ENCODE peak calls at places on chromosomes 5 and 9, in seven cellular contexts. One of them, this sample, is unnamed.
A peak's percentile ranks its signal among the peaks of the same experiment; 100 is the strongest.

GRCh38 chr5:2278825-2279224 is 396.1 kb upstream of the IRX4 start:
- DNase-seq in ovary: no peak
- DNase-seq in K562: no peak
- DNase-seq in Peyer's patch: no peak
- DNase-seq in HepG2: no peak
- DNase-seq in A549: no peak
- DNase-seq in transverse colon: no peak
- DNase-seq in this sample: no peak

GRCh38 chr9:28938981-28939380 is 1365.7 kb upstream of the C9orf72 start:
- DNase-seq in transverse colon: no peak
- DNase-seq in Peyer's patch: no peak
- DNase-seq in K562: no peak
- DNase-seq in ovary: no peak
- DNase-seq in HepG2: no peak
- DNase-seq in A549: no peak
- DNase-seq in this sample: no peak

GRCh38 chr9:22046243-22046642 is 37.1 kb upstream of the CDKN2B start:
- DNase-seq in ovary: no peak
- DNase-seq in A549: no peak
- DNase-seq in transverse colon: no peak
- DNase-seq in Peyer's patch: no peak
- DNase-seq in K562: no peak
- DNase-seq in HepG2: no peak
- DNase-seq in this sample: no peak

GRCh38 chr5:135660826-135661555 is 82.2 kb upstream of the CXCL14 start:
- DNase-seq in transverse colon: no peak
- DNase-seq in ovary: no peak
- DNase-seq in Peyer's patch: no peak
- DNase-seq in A549: no peak
- DNase-seq in K562: no peak
- DNase-seq in HepG2: no peak
- DNase-seq in this sample: no peak

GRCh38 chr9:125190371-125190801 is 783 bp upstream of the PPP6C start:
- DNase-seq in A549: no peak
- DNase-seq in HepG2: no peak
- DNase-seq in K562: peak; percentile 29
- DNase-seq in Peyer's patch: no peak
- DNase-seq in ovary: no peak
- DNase-seq in transverse colon: no peak
- DNase-seq in this sample: peak; percentile 14

GRCh38 chr5:16616536-16617271 is at the start of gene RETREG1:
- DNase-seq in transverse colon: peak; percentile 77
- DNase-seq in K562: no peak
- DNase-seq in Peyer's patch: peak; percentile 87
- DNase-seq in HepG2: no peak
- DNase-seq in ovary: peak; percentile 50
- DNase-seq in A549: peak; percentile 38
- DNase-seq in this sample: peak; percentile 70

GRCh38 chr5:2439608-2440007 is 311.9 kb downstream of the IRX2 start:
- DNase-seq in transverse colon: no peak
- DNase-seq in HepG2: no peak
- DNase-seq in Peyer's patch: no peak
- DNase-seq in K562: no peak
- DNase-seq in ovary: no peak
- DNase-seq in A549: no peak
- DNase-seq in this sample: no peak

GRCh38 chr9:130195638-130196037 is 23.4 kb downstream of the NCS1 start:
- DNase-seq in K562: no peak
- DNase-seq in transverse colon: no peak
- DNase-seq in Peyer's patch: no peak
- DNase-seq in A549: no peak
- DNase-seq in HepG2: no peak
- DNase-seq in ovary: no peak
- DNase-seq in this sample: no peak

GRCh38 chr9:128321343-128321742 is 904 bp downstream of the TRUB2 start:
- DNase-seq in ovary: no peak
- DNase-seq in K562: no peak
- DNase-seq in transverse colon: no peak
- DNase-seq in Peyer's patch: no peak
- DNase-seq in A549: no peak
- DNase-seq in HepG2: no peak
- DNase-seq in this sample: no peak

GRCh38 chr9:88808019-88808656 is 183.1 kb upstream of the S1PR3 start:
- DNase-seq in A549: no peak
- DNase-seq in Peyer's patch: no peak
- DNase-seq in HepG2: no peak
- DNase-seq in K562: no peak
- DNase-seq in ovary: no peak
- DNase-seq in transverse colon: no peak
- DNase-seq in this sample: no peak

GRCh38 chr9:7153566-7153965 is 395.8 kb downstream of the KDM4C start:
- DNase-seq in K562: no peak
- DNase-seq in A549: no peak
- DNase-seq in HepG2: peak; percentile 70
- DNase-seq in Peyer's patch: no peak
- DNase-seq in transverse colon: no peak
- DNase-seq in ovary: no peak
- DNase-seq in this sample: no peak

GRCh38 chr9:132582276-132582785 is at the start of gene BARHL1:
- DNase-seq in A549: no peak
- DNase-seq in HepG2: no peak
- DNase-seq in transverse colon: no peak
- DNase-seq in K562: no peak
- DNase-seq in Peyer's patch: no peak
- DNase-seq in ovary: no peak
- DNase-seq in this sample: no peak

GRCh38 chr9:115396071-115396529 is 278.1 kb upstream of the TNC start:
- DNase-seq in transverse colon: no peak
- DNase-seq in A549: no peak
- DNase-seq in ovary: no peak
- DNase-seq in HepG2: no peak
- DNase-seq in K562: no peak
- DNase-seq in Peyer's patch: no peak
- DNase-seq in this sample: no peak

GRCh38 chr9:4381744-4382143 is 81.9 kb upstream of the GLIS3 start:
- DNase-seq in ovary: no peak
- DNase-seq in HepG2: no peak
- DNase-seq in K562: no peak
- DNase-seq in transverse colon: no peak
- DNase-seq in A549: no peak
- DNase-seq in Peyer's patch: no peak
- DNase-seq in this sample: no peak

GRCh38 chr9:486156-486555 is 271.5 kb downstream of the DOCK8 start:
- DNase-seq in HepG2: no peak
- DNase-seq in transverse colon: no peak
- DNase-seq in ovary: no peak
- DNase-seq in Peyer's patch: no peak
- DNase-seq in K562: no peak
- DNase-seq in A549: peak; percentile 68
- DNase-seq in this sample: no peak

GRCh38 chr9:137029058-137029922 is 1.3 kb upstream of the ABCA2 start:
- DNase-seq in A549: peak; percentile 73
- DNase-seq in K562: peak; percentile 79
- DNase-seq in ovary: peak; percentile 74
- DNase-seq in HepG2: peak; percentile 54
- DNase-seq in transverse colon: peak; percentile 86
- DNase-seq in Peyer's patch: peak; percentile 91
- DNase-seq in this sample: peak; percentile 76

GRCh38 chr5:124741711-124742496 is 4.5 kb downstream of the ZNF608 start:
- DNase-seq in ovary: no peak
- DNase-seq in HepG2: no peak
- DNase-seq in A549: no peak
- DNase-seq in K562: no peak
- DNase-seq in transverse colon: peak; percentile 42
- DNase-seq in Peyer's patch: peak; percentile 62
- DNase-seq in this sample: peak; percentile 52

GRCh38 chr5:163846512-163846911 is 341.1 kb downstream of the MAT2B start:
- DNase-seq in Peyer's patch: no peak
- DNase-seq in transverse colon: no peak
- DNase-seq in ovary: no peak
- DNase-seq in A549: no peak
- DNase-seq in K562: no peak
- DNase-seq in HepG2: no peak
- DNase-seq in this sample: no peak

GRCh38 chr5:178333821-178334481 is 101.3 kb upstream of the PHYKPL start:
- DNase-seq in transverse colon: no peak
- DNase-seq in A549: no peak
- DNase-seq in HepG2: no peak
- DNase-seq in K562: no peak
- DNase-seq in ovary: no peak
- DNase-seq in Peyer's patch: peak; percentile 22
- DNase-seq in this sample: no peak

GRCh38 chr9:134960701-134961181 is 43.0 kb upstream of the FCN1 start:
- DNase-seq in Peyer's patch: peak; percentile 29
- DNase-seq in ovary: peak; percentile 10
- DNase-seq in transverse colon: no peak
- DNase-seq in K562: no peak
- DNase-seq in HepG2: no peak
- DNase-seq in A549: no peak
- DNase-seq in this sample: no peak

GRCh38 chr5:77658662-77659061 is 20.1 kb upstream of the OTP start:
- DNase-seq in A549: no peak
- DNase-seq in K562: no peak
- DNase-seq in HepG2: no peak
- DNase-seq in ovary: no peak
- DNase-seq in Peyer's patch: no peak
- DNase-seq in transverse colon: no peak
- DNase-seq in this sample: no peak

GRCh38 chr5:34415559-34416198 is 240.4 kb upstream of the RAI14 start:
- DNase-seq in A549: no peak
- DNase-seq in ovary: no peak
- DNase-seq in transverse colon: no peak
- DNase-seq in K562: no peak
- DNase-seq in Peyer's patch: no peak
- DNase-seq in HepG2: no peak
- DNase-seq in this sample: no peak

GRCh38 chr5:141857226-141857625 is 21.0 kb downstream of the PCDH1 start:
- DNase-seq in HepG2: no peak
- DNase-seq in K562: no peak
- DNase-seq in ovary: no peak
- DNase-seq in Peyer's patch: no peak
- DNase-seq in A549: no peak
- DNase-seq in transverse colon: no peak
- DNase-seq in this sample: no peak

GRCh38 chr9:35616681-35617459 is 1.3 kb downstream of the CD72 start:
- DNase-seq in ovary: peak; percentile 71
- DNase-seq in A549: no peak
- DNase-seq in transverse colon: peak; percentile 82
- DNase-seq in K562: no peak
- DNase-seq in HepG2: no peak
- DNase-seq in Peyer's patch: peak; percentile 91
- DNase-seq in this sample: peak; percentile 64

GRCh38 chr5:138330813-138331448 is 673 bp downstream of the CDC25C start:
- DNase-seq in Peyer's patch: no peak
- DNase-seq in transverse colon: no peak
- DNase-seq in ovary: no peak
- DNase-seq in HepG2: no peak
- DNase-seq in K562: no peak
- DNase-seq in A549: no peak
- DNase-seq in this sample: no peak

GRCh38 chr5:138336952-138337684 is 948 bp upstream of the FAM53C start:
- DNase-seq in HepG2: no peak
- DNase-seq in ovary: peak; percentile 91
- DNase-seq in A549: peak; percentile 87
- DNase-seq in Peyer's patch: peak; percentile 88
- DNase-seq in K562: peak; percentile 94
- DNase-seq in transverse colon: peak; percentile 85
- DNase-seq in this sample: peak; percentile 81

GRCh38 chr5:138334867-138335447 is 3.1 kb upstream of the FAM53C start:
- DNase-seq in A549: no peak
- DNase-seq in K562: no peak
- DNase-seq in HepG2: no peak
- DNase-seq in transverse colon: no peak
- DNase-seq in Peyer's patch: peak; percentile 52
- DNase-seq in ovary: no peak
- DNase-seq in this sample: no peak

GRCh38 chr5:138331449-138332368 is at the start of gene CDC25C:
- DNase-seq in ovary: peak; percentile 97
- DNase-seq in K562: peak; percentile 96
- DNase-seq in A549: peak; percentile 99
- DNase-seq in HepG2: peak; percentile 98
- DNase-seq in transverse colon: peak; percentile 97
- DNase-seq in Peyer's patch: peak; percentile 99
- DNase-seq in this sample: peak; percentile 97
- TF ChIP-seq POLR2A in ovary: no peak
- TF ChIP-seq POLR2A in K562: peak; percentile 95
- TF ChIP-seq POLR2A in A549: no peak
- TF ChIP-seq POLR2A in HepG2: peak; percentile 98
- TF ChIP-seq POLR2A in transverse colon: peak; percentile 21
- TF ChIP-seq POLR2A in Peyer's patch: no peak
- TF ChIP-seq POLR2A in this sample: no peak

GRCh38 chr9:16516887-16517286 is 353.6 kb downstream of the BNC2 start:
- DNase-seq in K562: no peak
- DNase-seq in HepG2: no peak
- DNase-seq in A549: no peak
- DNase-seq in ovary: no peak
- DNase-seq in Peyer's patch: no peak
- DNase-seq in transverse colon: no peak
- DNase-seq in this sample: no peak
- H3K4me1 ChIP-seq in K562: no peaks in the 10 kb centered on the region
- H3K4me1 ChIP-seq in HepG2: no peaks in the 10 kb centered on the region
- H3K4me1 ChIP-seq in A549: peaks cover 31% of the 10 kb centered on the region
- H3K4me1 ChIP-seq in ovary: peaks cover 16% of the 10 kb centered on the region
- H3K4me1 ChIP-seq in Peyer's patch: no peaks in the 10 kb centered on the region
- H3K4me1 ChIP-seq in transverse colon: peaks cover 5% of the 10 kb centered on the region
- H3K4me1 ChIP-seq in this sample: no peaks in the 10 kb centered on the region

GRCh38 chr5:119071573-119071874 is 637 bp downstream of the DMXL1 start:
- DNase-seq in Peyer's patch: no peak
- DNase-seq in transverse colon: no peak
- DNase-seq in A549: no peak
- DNase-seq in ovary: no peak
- DNase-seq in HepG2: no peak
- DNase-seq in K562: no peak
- DNase-seq in this sample: no peak
- TF ChIP-seq CTCF in Peyer's patch: no peak
- TF ChIP-seq CTCF in transverse colon: no peak
- TF ChIP-seq CTCF in A549: no peak
- TF ChIP-seq CTCF in ovary: no peak
- TF ChIP-seq CTCF in HepG2: no peak
- TF ChIP-seq CTCF in K562: no peak
- TF ChIP-seq CTCF in this sample: no peak

GRCh38 chr5:32312682-32313523 is at the start of gene MTMR12:
- DNase-seq in K562: peak; percentile 100
- DNase-seq in Peyer's patch: peak; percentile 100
- DNase-seq in ovary: peak; percentile 100
- DNase-seq in transverse colon: peak; percentile 100
- DNase-seq in HepG2: peak; percentile 98
- DNase-seq in A549: peak; percentile 99
- DNase-seq in this sample: peak; percentile 100
- TF ChIP-seq POLR2A in K562: peak; percentile 93
- TF ChIP-seq POLR2A in Peyer's patch: peak; percentile 84
- TF ChIP-seq POLR2A in ovary: peak; percentile 86
- TF ChIP-seq POLR2A in transverse colon: peak; percentile 80
- TF ChIP-seq POLR2A in HepG2: peak; percentile 78
- TF ChIP-seq POLR2A in A549: peak; percentile 92
- TF ChIP-seq POLR2A in this sample: peak; percentile 92

This sample was measured in body of pancreas.